ENCODE peak calls at places on chromosomes 4 and X, in six cellular contexts. H is stimulated activated CD4-positive, alpha-beta T cell treated with anti-CD3 and anti-CD28 coated beads, Interleukin-4, amount 100 ng/mL, for 24 hours; C is ACHN; Q is upper lobe of right lung; N is stimulated activated naive CD8-positive, alpha-beta T cell treated with anti-CD3 and anti-CD28 coated beads, Interleukin-15, Interleukin-2, amounts not matched to agents 100 U/mL and 50 U/mL, for 24 hours; J is HTR-8/SVneo. F is an unnamed sample.

GRCh38 chr4:177064724-177065394 is 244.8 kb upstream of the NEIL3 start:
- DNase-seq in H (no peak), C (no peak), Q (no peak), N (no peak), J (no peak), F (no peak)

GRCh38 chr4:10115657-10116624 is 658 bp downstream of the WDR1 start:
- DNase-seq in H (peak), C (peak), Q (peak), N (peak), J (no peak), F (peak)

GRCh38 chrX:18855919-18856644 is 127.8 kb downstream of the PHKA2 start:
- DNase-seq in H (no peak), C (no peak), Q (no peak), N (no peak), J (no peak), F (no peak)

GRCh38 chr4:53558061-53558801 is 33.1 kb downstream of the LNX1 start:
- DNase-seq in H (no peak), C (no peak), Q (no peak), N (no peak), J (no peak), F (no peak)

GRCh38 chr4:183173580-183174526 is 74.8 kb downstream of the WWC2 start:
- DNase-seq in H (no peak), C (peak), Q (no peak), N (no peak), J (no peak), F (no peak)

GRCh38 chrX:136200466-136200865 is 50.7 kb downstream of the MAP7D3 start:
- DNase-seq in H (no peak), C (peak), Q (no peak), N (no peak), J (no peak), F (peak)

GRCh38 chrX:72254835-72255234 is 16.0 kb upstream of the ERCC6L start:
- DNase-seq in H (no peak), C (no peak), Q (no peak), N (no peak), J (no peak), F (no peak)

GRCh38 chr4:140156529-140157171 is 2.7 kb upstream of the MAML3 start:
- DNase-seq in H (peak), C (no peak), Q (no peak), N (peak), J (no peak), F (peak)

GRCh38 chr4:174999407-174999806 is 81.2 kb downstream of the ADAM29 start:
- DNase-seq in H (no peak), C (peak), Q (no peak), N (no peak), J (no peak), F (no peak)

GRCh38 chrX:49910344-49910743 is 12.1 kb upstream of the CLCN5 start:
- DNase-seq in H (no peak), C (no peak), Q (no peak), N (peak), J (no peak), F (peak)

GRCh38 chr4:68240618-68241017 is 4.9 kb downstream of the TMPRSS11B start:
- DNase-seq in H (no peak), C (no peak), Q (no peak), N (no peak), J (no peak), F (no peak)

GRCh38 chr4:76709454-76709853 is 188.5 kb downstream of the SOWAHB start:
- DNase-seq in H (no peak), C (no peak), Q (no peak), N (no peak), J (no peak), F (no peak)